ENCODE peak calls at places on chromosomes 2 and 18, in four cellular contexts. X, J, K and A are unnamed samples.

GRCh38 chr2:210363261-210363660 is 48.3 kb upstream of the MYL1 start:
- DNase-seq in X (no peak), J (no peak), K (peak; percentile 56), A (no peak)

GRCh38 chr2:221817052-221817451 is 244.9 kb upstream of the EPHA4 start:
- DNase-seq in X (no peak), J (no peak), K (no peak), A (no peak)

GRCh38 chr2:76008001-76008702 is 297.4 kb upstream of the GCFC2 start:
- DNase-seq in X (no peak), J (no peak), K (no peak), A (no peak)

GRCh38 chr18:46069524-46069923 is 2.5 kb downstream of the PSTPIP2 start:
- DNase-seq in X (no peak), J (no peak), K (no peak), A (no peak)

GRCh38 chr2:16123881-16124780 is 183.8 kb downstream of the MYCN start:
- DNase-seq in X (no peak), J (no peak), K (no peak), A (no peak)

GRCh38 chr2:46184794-46185583 is 112.2 kb upstream of the EPAS1 start:
- DNase-seq in X (no peak), J (no peak), K (peak; percentile 60), A (peak; percentile 24)

GRCh38 chr2:60029248-60029883 is 524.1 kb downstream of the BCL11A start:
- DNase-seq in X (no peak), J (no peak), K (no peak), A (no peak)

GRCh38 chr2:20717641-20718040 is 50.7 kb downstream of the GDF7 start:
- DNase-seq in X (no peak), J (no peak), K (no peak), A (no peak)

GRCh38 chr2:103002954-103003353 is 241.1 kb downstream of the TMEM182 start:
- DNase-seq in X (no peak), J (no peak), K (no peak), A (no peak)

GRCh38 chr2:73931531-73932500 is 5.1 kb downstream of the DGUOK start:
- DNase-seq in X (peak; percentile 16), J (peak; percentile 15), K (no peak), A (peak; percentile 29)

GRCh38 chr18:67966224-67966623 is 449.7 kb upstream of the DSEL start:
- DNase-seq in X (no peak), J (no peak), K (no peak), A (no peak)

GRCh38 chr2:84022810-84023431 is 436.2 kb downstream of the SUCLG1 start:
- DNase-seq in X (peak; percentile 6), J (no peak), K (peak; percentile 88), A (peak; percentile 27)

GRCh38 chr2:127370010-127370409 is 17.8 kb downstream of the MAP3K2 start:
- DNase-seq in X (no peak), J (no peak), K (no peak), A (no peak)

GRCh38 chr2:127084611-127085031 is 22.3 kb downstream of the BIN1 start:
- DNase-seq in X (no peak), J (no peak), K (no peak), A (no peak)

GRCh38 chr18:49647496-49648168 is 85.8 kb downstream of the LIPG start:
- DNase-seq in X (peak; percentile 29), J (no peak), K (no peak), A (no peak)

GRCh38 chr2:118529931-118530330 is 317.5 kb downstream of the EN1 start:
- DNase-seq in X (no peak), J (no peak), K (no peak), A (no peak)

GRCh38 chr2:108632332-108632712 is 87.0 kb upstream of the RANBP2 start:
- DNase-seq in X (no peak), J (no peak), K (no peak), A (no peak)

GRCh38 chr18:55159027-55159426 is 199.8 kb upstream of the CCDC68 start:
- DNase-seq in X (no peak), J (no peak), K (no peak), A (no peak)

GRCh38 chr2:104857262-104858221 is 3.6 kb downstream of the POU3F3 start:
- DNase-seq in X (no peak), J (no peak), K (no peak), A (no peak)

GRCh38 chr2:231800493-231801091 is 14.3 kb downstream of the COPS7B start:
- DNase-seq in X (peak; percentile 55), J (no peak), K (peak; percentile 61), A (peak; percentile 50)

GRCh38 chr18:22698711-22699110 is 234.4 kb upstream of the RBBP8 start:
- DNase-seq in X (no peak), J (no peak), K (no peak), A (no peak)

GRCh38 chr2:230441188-230441897 is 25.3 kb downstream of the SP100 start:
- DNase-seq in X (no peak), J (no peak), K (no peak), A (peak; percentile 16)

GRCh38 chr2:25252291-25253152 is 84.1 kb upstream of the POMC start:
- DNase-seq in X (peak; percentile 90), J (peak; percentile 44), K (no peak), A (peak; percentile 62)

GRCh38 chr2:100857915-100858314 is 38.0 kb downstream of the NPAS2 start:
- DNase-seq in X (peak; percentile 44), J (no peak), K (no peak), A (no peak)

GRCh38 chr2:32135409-32135808 is 30.3 kb upstream of the SLC30A6 start:
- DNase-seq in X (peak; percentile 75), J (no peak), K (peak; percentile 76), A (peak; percentile 56)

GRCh38 chr2:167279810-167280209 is 391.5 kb downstream of the XIRP2 start:
- DNase-seq in X (no peak), J (no peak), K (no peak), A (no peak)

GRCh38 chr18:77131100-77131651 is 1.4 kb downstream of the MBP start:
- DNase-seq in X (no peak), J (no peak), K (peak; percentile 71), A (peak; percentile 73)

GRCh38 chr18:79611040-79611681 is 68.4 kb upstream of the CTDP1 start:
- DNase-seq in X (peak; percentile 66), J (no peak), K (no peak), A (no peak)

GRCh38 chr2:12484536-12485115 is 232.1 kb upstream of the TRIB2 start:
- DNase-seq in X (no peak), J (no peak), K (no peak), A (no peak)

GRCh38 chr18:46953195-46953594 is 35.8 kb downstream of the KATNAL2 start:
- DNase-seq in X (no peak), J (no peak), K (no peak), A (no peak)

GRCh38 chr2:161681043-161681442 is 56.8 kb downstream of the SLC4A10 start:
- DNase-seq in X (no peak), J (no peak), K (no peak), A (no peak)